ENCODE peak calls at places on chromosomes 3 and 15, in four cellular contexts. N, G, W and K are unnamed samples.

GRCh38 chr3:46496745-46497555 is 826 bp upstream of the RTP3 start:
- DNase-seq in N (no peak), G (no peak), W (no peak), K (no peak)

GRCh38 chr3:141795311-141795710 is 32.1 kb downstream of the GRK7 start:
- DNase-seq in N (no peak), G (no peak), W (no peak), K (no peak)

GRCh38 chr3:29609007-29609805 is 328.3 kb downstream of the RBMS3 start:
- DNase-seq in N (no peak), G (no peak), W (no peak), K (no peak)

GRCh38 chr3:76753599-76753998 is 286.3 kb upstream of the ROBO2 start:
- DNase-seq in N (peak), G (no peak), W (no peak), K (no peak)

GRCh38 chr3:129224984-129225393 is 24.4 kb upstream of the COPG1 start:
- DNase-seq in N (peak), G (no peak), W (peak), K (peak)

GRCh38 chr15:82014989-82015388 is 30.8 kb downstream of the MEX3B start:
- DNase-seq in N (peak), G (no peak), W (no peak), K (no peak)

GRCh38 chr15:51782357-51782896 is 31.0 kb downstream of the TMOD2 start:
- DNase-seq in N (peak), G (no peak), W (no peak), K (no peak)

GRCh38 chr15:65528461-65529060 is 1.7 kb upstream of the HACD3 start:
- DNase-seq in N (no peak), G (no peak), W (no peak), K (no peak)

GRCh38 chr3:43477600-43477999 is 144.2 kb downstream of the ANO10 start:
- DNase-seq in N (no peak), G (no peak), W (no peak), K (peak)

GRCh38 chr3:52527732-52528595 is 5.7 kb downstream of the NT5DC2 start:
- DNase-seq in N (no peak), G (no peak), W (peak), K (peak)

GRCh38 chr3:52670621-52671521 is 14.8 kb downstream of the PBRM1 start:
- DNase-seq in N (peak), G (peak), W (no peak), K (no peak)

GRCh38 chr15:93042691-93043378 is 46.2 kb downstream of the RGMA start:
- DNase-seq in N (no peak), G (no peak), W (no peak), K (no peak)

GRCh38 chr3:38507120-38507519 is 11.0 kb downstream of the EXOG start:
- DNase-seq in N (no peak), G (no peak), W (no peak), K (no peak)

GRCh38 chr15:65909831-65910230 is 40.5 kb downstream of the RAB11A start:
- DNase-seq in N (no peak), G (no peak), W (no peak), K (no peak)

GRCh38 chr3:28295819-28296364 is 52.6 kb upstream of the ZCWPW2 start:
- DNase-seq in N (no peak), G (no peak), W (no peak), K (no peak)